ENCODE peak calls at places on chromosomes 11 and 22, in ten cellular contexts. X, R, S, A, D, W, U, H, E and F are unnamed samples. For H3K4me1, the result is how much of the 10 kb centered on the place peaks cover.

GRCh38 chr11:91947215-91947614 is 277.4 kb upstream of the FAT3 start:
- DNase-seq in S (peak), H (peak), X (no peak), E (no peak), W (no peak), R (no peak), U (peak), A (no peak), D (no peak), F (no peak)

GRCh38 chr11:46353706-46354105 is 6.4 kb downstream of the DGKZ start:
- DNase-seq in S (no peak), E (no peak), R (no peak), U (no peak), H (no peak), W (no peak), A (no peak), D (no peak), X (no peak), F (no peak)

GRCh38 chr11:64745523-64746328 is 1.8 kb upstream of the RASGRP2 start:
- DNase-seq in S (peak), W (peak), H (no peak), R (peak), U (peak), D (peak), A (peak), E (peak), X (peak), F (peak)

GRCh38 chr11:26753738-26754504 is 32.1 kb upstream of the SLC5A12 start:
- DNase-seq in S (no peak), E (no peak), A (peak), W (no peak), R (peak), H (peak), D (no peak), U (peak), X (peak), F (no peak)

GRCh38 chr11:120385110-120385509 is 48.9 kb downstream of the ARHGEF12 start:
- DNase-seq in E (no peak), D (no peak), R (peak), H (peak), X (no peak), S (no peak), U (no peak), A (no peak), W (no peak), F (no peak)

GRCh38 chr22:39526736-39527171 is 5.8 kb downstream of the RPS19BP1 start:
- DNase-seq in E (no peak), U (no peak), X (no peak), D (peak), W (no peak), H (no peak), S (peak), R (peak), A (peak), F (peak)

GRCh38 chr11:61297741-61298140 is 2.6 kb upstream of the VWCE start:
- DNase-seq in U (peak), H (no peak), W (no peak), R (no peak), E (no peak), D (no peak), X (peak), A (peak), S (peak), F (no peak)

GRCh38 chr11:78420796-78421209 is 3.2 kb upstream of the GAB2 start:
- DNase-seq in X (peak), D (no peak), A (peak), S (peak), R (no peak), H (peak), E (peak), W (no peak), U (peak), F (no peak)

GRCh38 chr11:71341173-71341572 is 88.8 kb upstream of the SHANK2 start:
- DNase-seq in W (no peak), D (no peak), E (no peak), H (no peak), S (no peak), A (peak), R (no peak), U (no peak), X (no peak), F (no peak)

GRCh38 chr11:132831272-132831671 is 701.0 kb downstream of the OPCML start:
- DNase-seq in U (no peak), R (no peak), S (no peak), W (no peak), H (no peak), E (no peak), X (no peak), A (no peak), D (no peak), F (no peak)

GRCh38 chr22:49916851-49917250 is 1.4 kb downstream of the ALG12 start:
- DNase-seq in H (no peak), U (no peak), E (no peak), X (no peak), D (no peak), S (peak), A (no peak), R (no peak), W (no peak), F (no peak)

GRCh38 chr11:57539342-57539741 is 1.9 kb downstream of the SMTNL1 start:
- DNase-seq in U (no peak), E (no peak), D (no peak), H (no peak), W (no peak), R (no peak), X (no peak), A (no peak), S (no peak), F (no peak)

GRCh38 chr11:69001301-69002081 is 11.6 kb downstream of the MRGPRF start:
- DNase-seq in W (no peak), A (peak), H (no peak), U (no peak), S (peak), E (no peak), X (peak), D (no peak), R (no peak), F (no peak)

GRCh38 chr11:131674051-131674755 is 303.8 kb downstream of the NTM start:
- DNase-seq in R (peak), S (no peak), D (no peak), E (peak), H (peak), W (no peak), U (peak), A (peak), X (peak), F (no peak)

GRCh38 chr11:69220581-69221051 is 64.9 kb downstream of the SMIM38 start:
- DNase-seq in X (no peak), D (no peak), W (no peak), R (no peak), H (no peak), S (no peak), A (no peak), U (peak), E (no peak), F (no peak)

GRCh38 chr22:47061226-47061625 is 298.8 kb downstream of the TBC1D22A start:
- DNase-seq in U (no peak), R (no peak), S (peak), D (no peak), A (no peak), X (no peak), W (no peak), H (no peak), E (peak), F (no peak)

GRCh38 chr11:65355776-65356393 is 1.3 kb downstream of the TIGD3 start:
- DNase-seq in H (no peak), D (no peak), A (peak), W (no peak), U (no peak), E (peak), X (peak), S (peak), R (peak), F (no peak)

GRCh38 chr11:20443596-20443995 is 56.1 kb downstream of the PRMT3 start:
- DNase-seq in H (no peak), W (peak), R (peak), X (no peak), E (no peak), U (no peak), S (no peak), A (no peak), D (peak), F (no peak)

GRCh38 chr11:19631657-19632325 is 80.8 kb upstream of the NAV2 start:
- DNase-seq in E (no peak), D (no peak), U (no peak), H (no peak), W (no peak), X (no peak), S (no peak), A (no peak), R (no peak), F (no peak)

GRCh38 chr11:2928605-2929510 is at the start of gene PHLDA2:
- DNase-seq in E (peak), X (no peak), A (peak), R (peak), W (peak), H (no peak), S (peak), U (no peak), D (peak), F (peak)

GRCh38 chr11:80365980-80366379 is 925.1 kb upstream of the TENM4 start:
- DNase-seq in H (no peak), R (no peak), W (no peak), D (no peak), U (no peak), E (no peak), S (no peak), A (no peak), X (no peak), F (no peak)

GRCh38 chr11:45382133-45382878 is 96.2 kb upstream of the SYT13 start:
- DNase-seq in E (no peak), A (no peak), H (no peak), X (no peak), S (no peak), R (no peak), U (no peak), W (no peak), D (no peak), F (no peak)

GRCh38 chr11:108025387-108026080 is 16.8 kb downstream of the CUL5 start:
- DNase-seq in X (no peak), H (no peak), A (no peak), U (no peak), D (no peak), W (no peak), R (no peak), S (no peak), E (no peak), F (no peak)

GRCh38 chr11:9528141-9528511 is 45.3 kb upstream of the WEE1 start:
- DNase-seq in X (no peak), E (no peak), U (no peak), S (no peak), R (no peak), D (no peak), H (no peak), W (no peak), A (no peak), F (no peak)
- H3K4me3 ChIP-seq in X (no peak), E (no peak), U (no peak), S (no peak), R (no peak), D (no peak), H (no peak), W (no peak), A (no peak), F (no peak)

GRCh38 chr11:75333022-75333806 is 18.2 kb downstream of the ARRB1 start:
- DNase-seq in S (no peak), A (no peak), H (no peak), W (no peak), E (no peak), R (no peak), X (no peak), U (no peak), D (no peak), F (no peak)

GRCh38 chr11:75337195-75337654 is 14.2 kb downstream of the ARRB1 start:
- DNase-seq in A (no peak), U (no peak), D (no peak), W (no peak), E (no peak), X (no peak), H (peak), R (no peak), S (no peak), F (no peak)

GRCh38 chr11:75334976-75335375 is 16.5 kb downstream of the ARRB1 start:
- DNase-seq in X (no peak), W (no peak), E (no peak), A (no peak), H (no peak), S (no peak), D (no peak), R (peak), U (no peak), F (no peak)

GRCh38 chr11:75334402-75334891 is 17.0 kb downstream of the ARRB1 start:
- DNase-seq in R (peak), H (no peak), S (no peak), E (no peak), X (no peak), W (no peak), D (no peak), U (no peak), A (no peak), F (no peak)

DNA sequence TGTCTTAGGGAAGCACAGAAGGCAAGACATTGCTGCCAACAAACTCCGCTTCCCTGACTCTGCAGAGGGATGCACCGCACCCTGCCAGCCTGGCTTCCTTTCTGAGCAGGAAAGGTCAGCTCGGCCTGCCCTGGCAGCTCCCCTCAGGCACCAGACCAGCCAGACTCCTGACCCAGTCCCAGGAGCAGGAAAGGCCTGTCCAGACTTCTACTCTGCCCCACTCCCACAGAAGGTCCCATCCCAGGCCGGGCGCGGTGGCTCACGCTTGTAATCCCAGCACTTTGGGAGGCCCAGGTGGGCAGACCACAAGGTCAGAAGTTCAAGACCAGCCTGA is 17.7 kb downstream of the ARRB1 start:
- DNase-seq in H (no peak), A (no peak), S (no peak), W (no peak), E (no peak), R (no peak), U (no peak), X (no peak), D (no peak), F (no peak)
- H3K4me1 ChIP-seq in H (under half), A (under half), S (under half), W (under half), E (half or more), R (under half), U (under half), X (under half), D (half or more), F (under half)

DNA sequence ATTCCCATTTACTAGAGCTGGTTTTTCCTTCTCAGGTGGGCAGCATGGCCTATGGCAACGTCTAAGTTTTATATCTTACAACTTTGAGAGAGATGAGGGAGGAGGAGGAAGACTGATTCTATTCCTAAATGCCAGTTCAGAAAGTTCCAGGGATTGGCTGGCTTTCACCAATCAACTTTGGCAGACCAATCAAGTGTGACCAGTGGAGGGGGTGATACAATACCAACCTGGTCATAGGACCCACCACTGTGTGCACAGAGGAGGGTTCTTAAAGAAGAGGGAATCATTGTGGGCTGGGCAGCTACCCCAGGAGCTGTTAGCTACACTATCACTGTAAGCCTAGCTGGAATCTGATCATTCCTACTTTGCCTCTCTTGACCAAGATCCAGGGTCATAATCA is 8.1 kb downstream of the DIXDC1 start:
- DNase-seq in U (no peak), W (no peak), D (no peak), R (no peak), A (no peak), S (no peak), X (no peak), H (no peak), E (no peak), F (no peak)
- H3K4me3 ChIP-seq in U (no peak), W (no peak), D (no peak), R (no peak), A (no peak), S (no peak), X (no peak), H (no peak), E (no peak), F (no peak)

DNA sequence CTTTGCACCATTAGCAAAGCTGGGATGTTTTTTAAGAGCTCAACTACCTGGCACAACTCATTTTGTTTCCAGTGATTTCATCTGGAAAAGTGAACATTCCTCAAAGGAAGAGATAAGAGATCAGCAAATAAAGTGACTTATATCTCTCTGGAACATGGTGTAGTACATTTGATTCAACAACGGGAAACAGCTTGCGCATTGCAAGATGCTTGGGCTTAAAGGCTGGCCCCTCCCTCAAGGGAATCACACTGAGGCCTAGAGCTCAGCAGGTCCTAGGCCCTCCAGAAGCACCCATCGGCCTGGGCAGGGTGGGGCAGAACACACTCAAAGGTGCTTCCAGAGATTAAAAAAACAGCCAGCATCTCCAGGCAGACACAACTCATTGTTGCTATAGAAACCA is 69.0 kb upstream of the ARFGAP3 start:
- DNase-seq in U (no peak), S (no peak), H (no peak), A (no peak), X (no peak), R (no peak), D (no peak), W (no peak), E (no peak), F (no peak)
- H3K4me1 ChIP-seq in U (under half), S (under half), H (under half), A (half or more), X (under half), R (under half), D (under half), W (under half), E (half or more), F (under half)

GRCh38 chr11:101584129-101584515 is 315 bp upstream of the TRPC6 start:
- DNase-seq in E (no peak), D (no peak), U (no peak), X (no peak), A (no peak), S (no peak), W (no peak), R (no peak), H (no peak), F (no peak)
- H3K4me3 ChIP-seq in E (peak), D (no peak), U (peak), X (peak), A (peak), S (peak), W (no peak), R (no peak), H (no peak), F (no peak)

GRCh38 chr11:31810779-31811647 is at the start of gene PAX6:
- DNase-seq in U (no peak), W (peak), X (no peak), E (no peak), H (peak), A (peak), R (peak), S (peak), D (no peak), F (no peak)
- H3K4me1 ChIP-seq in U (under half), W (half or more), X (under half), E (half or more), H (under half), A (under half), R (under half), S (under half), D (under half), F (under half)

DNA sequence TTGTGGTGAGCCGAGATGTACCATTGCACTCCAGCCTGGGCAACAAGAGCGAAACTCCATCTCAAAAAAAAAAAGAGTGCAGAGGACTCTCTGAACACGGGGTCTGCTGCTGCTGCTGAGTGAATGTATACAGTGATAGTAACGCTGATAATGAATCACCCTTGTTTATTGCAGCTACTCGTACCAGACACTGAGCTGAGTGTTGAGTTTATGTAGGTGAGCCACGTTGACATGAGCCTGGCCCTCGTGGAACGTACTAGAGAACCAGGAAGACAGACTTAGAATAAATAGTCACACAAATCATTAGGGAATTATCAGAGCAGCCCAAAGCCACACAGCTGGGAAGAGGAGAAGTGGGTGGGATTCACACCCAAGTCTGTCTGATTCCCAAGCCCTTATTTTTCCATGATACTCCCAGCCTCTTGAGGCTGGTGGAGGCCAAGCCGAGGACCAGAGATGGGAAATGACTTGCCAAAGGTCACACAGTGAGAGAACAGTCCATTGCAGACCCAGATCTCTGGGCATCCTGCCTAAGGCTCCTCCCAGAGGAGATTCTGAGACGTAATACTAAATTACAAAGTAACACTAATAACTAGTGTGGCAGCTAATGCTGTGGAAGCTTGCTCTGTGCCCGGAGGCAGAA is 34.8 kb downstream of the MB start:
- DNase-seq in W (no peak), D (no peak), U (peak), H (no peak), A (no peak), E (no peak), X (no peak), R (no peak), S (no peak), F (no peak)
- H3K4me3 ChIP-seq in W (no peak), D (no peak), U (no peak), H (no peak), A (no peak), E (no peak), X (no peak), R (no peak), S (no peak), F (no peak)

GRCh38 chr11:114137838-114138237 is 78.3 kb downstream of the ZBTB16 start:
- DNase-seq in W (no peak), D (no peak), H (no peak), X (no peak), R (no peak), E (peak), U (no peak), S (no peak), A (peak), F (no peak)
- H3K4me1 ChIP-seq in W (under half), D (under half), H (under half), X (under half), R (under half), E (half or more), U (half or more), S (under half), A (half or more), F (under half)

DNA sequence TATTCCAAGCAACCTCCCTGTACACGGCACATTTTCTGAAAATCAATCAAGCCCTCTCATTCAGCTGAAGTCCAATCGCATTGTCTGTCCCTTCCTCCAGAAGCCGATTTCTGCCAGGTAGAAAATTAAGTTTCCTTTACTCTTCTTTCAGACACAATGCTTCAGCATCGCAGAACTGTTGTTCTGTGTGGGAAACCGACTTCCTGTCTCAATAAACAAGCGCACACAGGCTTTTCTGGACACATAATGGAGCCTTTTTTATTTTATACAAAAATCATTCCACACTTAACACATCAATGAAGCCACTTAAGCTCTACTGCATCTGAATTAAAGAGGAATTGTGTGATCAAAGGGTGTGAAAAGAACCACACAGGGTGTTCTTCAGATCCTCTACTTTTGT is 75.5 kb downstream of the BLID start:
- DNase-seq in R (no peak), E (no peak), W (no peak), X (no peak), H (no peak), D (no peak), S (no peak), A (no peak), U (no peak), F (no peak)
- H3K4me3 ChIP-seq in R (no peak), E (no peak), W (no peak), X (no peak), H (no peak), D (no peak), S (no peak), A (no peak), U (no peak), F (no peak)